ENCODE peak calls at places on chromosomes 13 and 19, in six cellular contexts. L, K, P, Y, U and O are unnamed samples.

GRCh38 chr13:37046062-37046461 is 13.4 kb downstream of the SUPT20H start:
- DNase-seq in L (no peak), K (no peak), P (no peak), Y (no peak), U (no peak), O (no peak)

GRCh38 chr19:47758433-47758784 is 13.1 kb downstream of the NOP53 start:
- DNase-seq in L (no peak), K (no peak), P (no peak), Y (no peak), U (no peak), O (no peak)

GRCh38 chr19:46186717-46187101 is 38.7 kb downstream of the IGFL2 start:
- DNase-seq in L (no peak), K (no peak), P (no peak), Y (no peak), U (no peak), O (no peak)

GRCh38 chr19:13835791-13836723 is 40.8 kb downstream of the ZSWIM4 start:
- DNase-seq in L (peak), K (no peak), P (peak), Y (no peak), U (no peak), O (no peak)

GRCh38 chr19:17292301-17293074 is 10.7 kb downstream of the ABHD8 start:
- DNase-seq in L (peak), K (peak), P (peak), Y (peak), U (no peak), O (peak)

GRCh38 chr19:47027586-47028371 is 8.1 kb downstream of the NPAS1 start:
- DNase-seq in L (no peak), K (no peak), P (no peak), Y (no peak), U (no peak), O (no peak)

GRCh38 chr13:66076417-66076816 is 1153.7 kb downstream of the PCDH9 start:
- DNase-seq in L (no peak), K (no peak), P (no peak), Y (no peak), U (no peak), O (no peak)

GRCh38 chr19:42140125-42140754 is 8.0 kb upstream of the POU2F2 start:
- DNase-seq in L (no peak), K (peak), P (peak), Y (no peak), U (no peak), O (no peak)

GRCh38 chr19:45681391-45682015 is 10.2 kb downstream of the SNRPD2 start:
- DNase-seq in L (peak), K (peak), P (peak), Y (peak), U (no peak), O (peak)

GRCh38 chr13:114161028-114161556 is 18.0 kb upstream of the CFAP97D2 start:
- DNase-seq in L (no peak), K (no peak), P (no peak), Y (no peak), U (no peak), O (no peak)

GRCh38 chr13:35630551-35631275 is 154.2 kb upstream of the MAB21L1 start:
- DNase-seq in L (no peak), K (peak), P (no peak), Y (no peak), U (no peak), O (peak)

GRCh38 chr13:42832341-42833153 is 51.2 kb downstream of the FAM216B start:
- DNase-seq in L (no peak), K (no peak), P (peak), Y (no peak), U (no peak), O (no peak)

GRCh38 chr19:4523306-4524110 is 5.2 kb upstream of the PLIN4 start:
- DNase-seq in L (no peak), K (no peak), P (peak), Y (no peak), U (no peak), O (no peak)

GRCh38 chr19:1826557-1827521 is 14.8 kb upstream of the ATP8B3 start:
- DNase-seq in L (peak), K (no peak), P (no peak), Y (no peak), U (no peak), O (no peak)

GRCh38 chr13:88627071-88627470 is 955.9 kb downstream of the SLITRK5 start:
- DNase-seq in L (no peak), K (no peak), P (peak), Y (no peak), U (no peak), O (no peak)

GRCh38 chr19:38686530-38686888 is 39.1 kb downstream of the ACTN4 start:
- DNase-seq in L (no peak), K (no peak), P (no peak), Y (no peak), U (no peak), O (no peak)

GRCh38 chr19:35995655-35995993 is 636 bp downstream of the SDHAF1 start:
- DNase-seq in L (peak), K (no peak), P (peak), Y (no peak), U (no peak), O (peak)

GRCh38 chr19:3098515-3099346 is 4.6 kb downstream of the GNA11 start:
- DNase-seq in L (no peak), K (no peak), P (peak), Y (no peak), U (no peak), O (no peak)

GRCh38 chr19:29255006-29255405 is 42.1 kb upstream of the UQCRFS1 start:
- DNase-seq in L (no peak), K (no peak), P (no peak), Y (no peak), U (no peak), O (no peak)

GRCh38 chr19:290539-291521 is at the start of gene PLPP2:
- DNase-seq in L (peak), K (no peak), P (no peak), Y (no peak), U (peak), O (no peak)

GRCh38 chr19:18610245-18610555 is 2.5 kb upstream of the TMEM59L start:
- DNase-seq in L (no peak), K (no peak), P (no peak), Y (no peak), U (no peak), O (no peak)

GRCh38 chr13:110646442-110647364 is 31.4 kb downstream of the NAXD start:
- DNase-seq in L (no peak), K (no peak), P (peak), Y (no peak), U (no peak), O (no peak)

GRCh38 chr19:30870861-30871260 is 478.4 kb downstream of the TSHZ3 start:
- DNase-seq in L (no peak), K (no peak), P (no peak), Y (no peak), U (no peak), O (no peak)

GRCh38 chr19:42288881-42289555 is 12.9 kb upstream of the PRR19 start:
- DNase-seq in L (no peak), K (no peak), P (no peak), Y (no peak), U (no peak), O (no peak)

GRCh38 chr19:52991484-52991883 is 22.2 kb upstream of the ERVV-1 start:
- DNase-seq in L (no peak), K (no peak), P (no peak), Y (no peak), U (no peak), O (no peak)